ENCODE peak calls at places on chromosomes 11 and 22, in four cellular contexts. T is K562, O is HepG2, A is GM12878. I is an unnamed sample.

GRCh38 chr11:396948-397548 is 3.0 kb downstream of the PKP3 start:
- DNase-seq in T (no peak), O (peak; percentile 63), A (no peak), I (no peak)

GRCh38 chr11:62857541-62857982 is 18.2 kb upstream of the WDR74 start:
- DNase-seq in T (no peak), O (no peak), A (no peak), I (no peak)

GRCh38 chr11:130648601-130649000 is 200.2 kb downstream of the ADAMTS15 start:
- DNase-seq in O (no peak), T (no peak), A (no peak), I (no peak)

GRCh38 chr11:45022294-45023064 is 71.8 kb upstream of the TP53I11 start:
- DNase-seq in O (no peak), A (no peak), T (no peak), I (no peak)

GRCh38 chr22:44273175-44273574 is 39.6 kb downstream of the SHISAL1 start:
- DNase-seq in O (no peak), A (no peak), T (no peak), I (no peak)

GRCh38 chr11:84261707-84262106 is 975.5 kb upstream of the CCDC90B start:
- DNase-seq in A (no peak), T (no peak), O (no peak), I (peak; percentile 38)

GRCh38 chr11:13053255-13053917 is 44.3 kb downstream of the RASSF10 start:
- DNase-seq in O (no peak), T (no peak), A (no peak), I (no peak)

GRCh38 chr11:9700105-9700801 is 36.4 kb downstream of the SWAP70 start:
- DNase-seq in O (no peak), T (no peak), A (no peak), I (no peak)

GRCh38 chr22:29887358-29887757 is 4.4 kb downstream of the MTMR3 start:
- DNase-seq in A (no peak), O (no peak), T (no peak), I (no peak)

GRCh38 chr11:27507561-27508322 is 1.2 kb upstream of the LIN7C start:
- DNase-seq in T (no peak), O (no peak), A (no peak), I (no peak)

GRCh38 chr11:61127991-61128390 is 25.7 kb downstream of the CD5 start:
- DNase-seq in O (no peak), A (no peak), T (no peak), I (no peak)

GRCh38 chr11:12439615-12440014 is 62.2 kb downstream of the PARVA start:
- DNase-seq in O (no peak), T (no peak), A (no peak), I (no peak)

GRCh38 chr11:93392862-93393261 is 62.3 kb downstream of the DEUP1 start:
- DNase-seq in O (no peak), A (no peak), T (no peak), I (no peak)

GRCh38 chr22:41825376-41825775 is 7.5 kb upstream of the SREBF2 start:
- DNase-seq in A (no peak), T (no peak), O (no peak), I (no peak)

GRCh38 chr11:110294509-110294908 is 1.9 kb downstream of the RDX start:
- DNase-seq in T (no peak), A (no peak), O (no peak), I (no peak)

GRCh38 chr22:42926034-42926433 is 69.0 kb upstream of the ARFGAP3 start:
- DNase-seq in T (no peak), O (no peak), A (no peak), I (no peak)

GRCh38 chr11:71191201-71191600 is 61.2 kb downstream of the SHANK2 start:
- DNase-seq in T (no peak), O (no peak), A (no peak), I (no peak)

GRCh38 chr11:41622707-41623359 is 163.4 kb upstream of the LRRC4C start:
- DNase-seq in T (no peak), A (no peak), O (no peak), I (no peak)

GRCh38 chr11:72239296-72239848 is 4.6 kb downstream of the PHOX2A start:
- DNase-seq in A (no peak), O (no peak), T (no peak), I (peak; percentile 62)

GRCh38 chr11:41394562-41395160 is 64.8 kb downstream of the LRRC4C start:
- DNase-seq in T (no peak), A (no peak), O (no peak), I (no peak)

GRCh38 chr11:117492578-117493251 is 165.1 kb downstream of the CEP164 start:
- DNase-seq in A (no peak), T (no peak), O (no peak), I (peak; percentile 59)

GRCh38 chr11:61732705-61733104 is 19.7 kb upstream of the MYRF start:
- DNase-seq in T (no peak), A (no peak), O (no peak), I (no peak)

GRCh38 chr11:113615773-113616172 is 90.3 kb downstream of the TMPRSS5 start:
- DNase-seq in A (no peak), T (no peak), O (no peak), I (no peak)

GRCh38 chr11:60127311-60127811 is 38.9 kb downstream of the MS4A2 start:
- DNase-seq in O (no peak), A (no peak), T (peak; percentile 17), I (no peak)

GRCh38 chr11:116970485-116971292 is 127.5 kb downstream of the SIK3 start:
- DNase-seq in T (no peak), A (no peak), O (no peak), I (no peak)

GRCh38 chr11:114291847-114292680 is 4.1 kb upstream of the NNMT start:
- DNase-seq in T (no peak), O (no peak), A (no peak), I (no peak)

GRCh38 chr11:133906241-133906640 is 50.5 kb downstream of the IGSF9B start:
- DNase-seq in T (no peak), O (no peak), A (no peak), I (no peak)

GRCh38 chr11:10792385-10793068 is 16.2 kb downstream of the EIF4G2 start:
- DNase-seq in O (peak; percentile 77), T (peak; percentile 92), A (peak; percentile 19), I (peak; percentile 98)

GRCh38 chr22:20028855-20029549 is 8.1 kb downstream of the TANGO2 start:
- DNase-seq in T (no peak), O (no peak), A (no peak), I (no peak)

GRCh38 chr11:46286789-46287188 is 9.3 kb downstream of the CREB3L1 start:
- DNase-seq in T (no peak), O (no peak), A (no peak), I (no peak)

GRCh38 chr11:2862395-2862949 is 23.1 kb downstream of the CDKN1C start:
- DNase-seq in T (no peak), A (no peak), O (no peak), I (peak; percentile 77)

GRCh38 chr11:10225553-10225952 is 68.5 kb downstream of the SBF2 start:
- DNase-seq in O (no peak), A (no peak), T (no peak), I (no peak)

GRCh38 chr11:95780544-95780943 is 9.0 kb downstream of the FAM76B start:
- DNase-seq in A (no peak), T (no peak), O (no peak), I (no peak)

GRCh38 chr11:10351768-10352641 is 47.1 kb downstream of the ADM start:
- DNase-seq in A (no peak), O (peak; percentile 89), T (no peak), I (peak; percentile 84)

GRCh38 chr11:35796542-35796941 is 134.0 kb downstream of the TRIM44 start:
- DNase-seq in O (no peak), A (no peak), T (no peak), I (no peak)

GRCh38 chr11:88538088-88538487 is 200.6 kb upstream of the CTSC start:
- DNase-seq in O (no peak), A (no peak), T (no peak), I (no peak)
- TF ChIP-seq USF2 in O (no peak), A (no peak), T (no peak), I (no peak)

GRCh38 chr22:37079668-37080171 is 28.2 kb downstream of the KCTD17 start:
- DNase-seq in T (no peak), O (no peak), A (no peak), I (no peak)

GRCh38 chr22:37077802-37078448 is 26.4 kb downstream of the KCTD17 start:
- DNase-seq in O (peak; percentile 29), A (no peak), T (peak; percentile 85), I (peak; percentile 89)

GRCh38 chr22:37080838-37081237 is 28.7 kb downstream of the TMPRSS6 start:
- DNase-seq in A (no peak), T (no peak), O (no peak), I (no peak)

GRCh38 chr22:37080438-37080837 is 28.9 kb downstream of the KCTD17 start:
- DNase-seq in O (no peak), T (no peak), A (no peak), I (no peak)

GRCh38 chr22:37079158-37079557 is 27.6 kb downstream of the KCTD17 start:
- DNase-seq in O (no peak), T (no peak), A (no peak), I (no peak)
- TF ChIP-seq CBFB in O (no peak), T (no peak), A (no peak), I (no peak)

DNA sequence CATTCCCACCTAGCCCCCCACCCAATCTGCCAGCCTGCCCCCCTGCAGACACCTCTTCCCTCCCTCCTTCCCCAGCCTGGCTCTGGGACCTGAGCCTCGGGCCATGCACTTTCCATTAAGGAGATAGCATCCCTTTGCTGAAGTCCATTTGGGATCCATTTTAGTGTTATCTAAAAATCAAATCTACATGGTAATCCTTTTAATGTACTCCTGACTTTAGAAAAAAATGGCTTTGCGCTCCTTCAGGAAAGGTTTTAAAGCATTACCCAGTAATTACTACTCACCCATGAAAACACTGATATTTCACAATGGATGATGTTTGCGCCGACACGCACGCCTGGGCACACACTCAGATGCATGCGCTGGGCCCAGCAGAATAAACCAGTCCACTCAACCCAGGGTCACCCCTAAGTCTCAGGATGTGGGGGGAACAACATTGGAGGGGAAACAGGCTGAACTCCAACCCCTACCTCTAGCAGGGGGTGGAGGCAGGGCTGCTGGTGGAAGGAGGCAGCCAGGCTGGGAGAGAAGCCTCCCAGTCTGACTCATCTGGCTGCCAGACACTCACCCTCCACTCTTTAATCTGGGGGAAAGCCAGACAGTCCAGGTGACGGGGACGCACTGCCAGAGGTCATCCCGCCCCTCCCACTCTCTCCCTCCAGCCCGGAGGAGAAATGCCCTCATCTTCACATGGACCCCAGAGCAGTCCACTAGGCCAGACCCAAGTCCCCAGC is 29.8 kb downstream of the LMO1 start:
- DNase-seq in O (no peak), A (no peak), T (no peak), I (no peak)
- TF ChIP-seq USF2 in O (no peak), A (no peak), T (no peak), I (no peak)

GRCh38 chr11:33658195-33658900 is 42.3 kb downstream of the C11orf91 start:
- DNase-seq in O (no peak), T (peak; percentile 21), A (no peak), I (no peak)
- TF ChIP-seq CBFB in O (no peak), T (no peak), A (no peak), I (no peak)

GRCh38 chr11:120911943-120912342 is 112.0 kb upstream of the TBCEL start:
- DNase-seq in T (no peak), O (no peak), A (no peak), I (no peak)
- TF ChIP-seq USF2 in T (no peak), O (no peak), A (no peak), I (no peak)

I was measured in WTC11.